ENCODE peak calls at places on chromosome 19, in nine cellular contexts. Q is activated CD4-positive, alpha-beta T cell treated with anti-CD3 and anti-CD28 coated beads for 48 hours; I is GM23248; J is naive thymus-derived CD4-positive, alpha-beta T cell; W is cardiac muscle cell; N is hypothalamus; Y is central memory CD8-positive, alpha-beta T cell; M is WTC11; T is ELR. R is an unnamed sample.

GRCh38 chr19:52599241-52599640 is 29.2 kb downstream of the ZNF701 start:
- DNase-seq in J (no peak), Q (no peak), M (no peak), I (no peak), Y (no peak), N (no peak), W (no peak), T (no peak), R (no peak)

GRCh38 chr19:13044160-13044853 is 49.0 kb downstream of the NFIX start:
- DNase-seq in Y (peak; percentile 37), T (peak; percentile 77), I (peak; percentile 83), M (no peak), W (no peak), Q (no peak), N (no peak), J (no peak), R (no peak)

GRCh38 chr19:17796013-17796837 is 1.3 kb downstream of the B3GNT3 start:
- DNase-seq in N (no peak), I (no peak), J (no peak), M (no peak), T (no peak), Y (no peak), Q (no peak), W (no peak), R (no peak)

GRCh38 chr19:13104848-13105646 is 2.4 kb upstream of the LYL1 start:
- DNase-seq in I (no peak), J (no peak), T (no peak), W (no peak), N (no peak), Y (no peak), Q (peak; percentile 42), M (no peak), R (no peak)

GRCh38 chr19:48632692-48633147 is 4.5 kb downstream of the DBP start:
- DNase-seq in Q (no peak), T (peak; percentile 50), N (no peak), M (no peak), Y (no peak), J (no peak), W (no peak), I (peak; percentile 71), R (no peak)

GRCh38 chr19:21697171-21697570 is 70.2 kb downstream of the ZNF100 start:
- DNase-seq in T (no peak), W (no peak), Q (no peak), I (no peak), Y (no peak), M (no peak), N (no peak), J (no peak), R (no peak)

GRCh38 chr19:38213911-38214625 is 10.0 kb downstream of the DPF1 start:
- DNase-seq in J (no peak), W (peak; percentile 29), M (no peak), T (peak; percentile 81), N (no peak), I (peak; percentile 85), Q (peak; percentile 85), Y (peak; percentile 47), R (peak; percentile 51)

GRCh38 chr19:13987101-13987890 is 18.8 kb downstream of the RFX1 start:
- DNase-seq in N (no peak), T (no peak), J (no peak), M (no peak), Y (no peak), I (no peak), Q (no peak), W (no peak), R (no peak)

GRCh38 chr19:984165-984967 is at the start of gene WDR18:
- DNase-seq in Q (peak; percentile 95), M (peak; percentile 91), J (peak; percentile 80), Y (peak; percentile 81), T (peak; percentile 93), I (peak; percentile 98), N (peak; percentile 95), W (peak; percentile 93), R (peak; percentile 100)

GRCh38 chr19:49441210-49441959 is at the start of gene SLC17A7:
- DNase-seq in Y (no peak), T (peak; percentile 36), Q (peak; percentile 65), I (peak; percentile 45), J (no peak), N (no peak), M (peak; percentile 85), W (no peak), R (no peak)

GRCh38 chr19:44576843-44577565 is 36.4 kb upstream of the IGSF23 start:
- DNase-seq in I (peak; percentile 58), W (no peak), T (peak; percentile 69), Q (peak; percentile 54), M (peak; percentile 64), J (no peak), N (no peak), Y (no peak), R (no peak)

GRCh38 chr19:4519521-4520277 is 1.4 kb upstream of the PLIN4 start:
- DNase-seq in Y (no peak), T (no peak), Q (no peak), J (no peak), I (peak; percentile 21), N (no peak), M (no peak), W (peak; percentile 46), R (peak; percentile 62)

GRCh38 chr19:2139385-2140192 is 11.8 kb downstream of the AP3D1 start:
- DNase-seq in T (no peak), Y (no peak), N (no peak), J (no peak), I (no peak), M (no peak), Q (no peak), W (no peak), R (no peak)

GRCh38 chr19:1942078-1942933 is 1.3 kb downstream of the CSNK1G2 start:
- DNase-seq in Q (peak; percentile 77), M (peak; percentile 83), I (peak; percentile 82), J (peak; percentile 58), Y (peak; percentile 61), T (peak; percentile 80), W (peak; percentile 73), N (peak; percentile 55), R (peak; percentile 88)

GRCh38 chr19:13056052-13056660 is 46.5 kb downstream of the LYL1 start:
- DNase-seq in I (peak; percentile 92), Q (no peak), M (peak; percentile 62), N (no peak), Y (no peak), J (no peak), T (peak; percentile 89), W (peak; percentile 86), R (no peak)

GRCh38 chr19:2550431-2551171 is 74.7 kb downstream of the GADD45B start:
- DNase-seq in J (no peak), T (no peak), Y (no peak), M (no peak), W (peak; percentile 26), Q (peak; percentile 18), N (peak; percentile 32), I (peak; percentile 42), R (no peak)

GRCh38 chr19:35673121-35673804 is 6.9 kb downstream of the UPK1A start:
- DNase-seq in I (peak; percentile 73), J (peak; percentile 14), N (no peak), M (peak; percentile 69), W (peak; percentile 63), T (peak; percentile 89), Q (peak; percentile 73), Y (peak; percentile 17), R (peak; percentile 92)

GRCh38 chr19:55228015-55228391 is 560 bp downstream of the TMEM86B start:
- DNase-seq in Q (no peak), I (no peak), N (no peak), Y (no peak), T (no peak), M (no peak), W (no peak), J (no peak), R (no peak)

GRCh38 chr19:48249502-48250014 is 6.2 kb downstream of the CARD8 start:
- DNase-seq in N (no peak), T (peak; percentile 56), Q (peak; percentile 87), M (no peak), I (no peak), W (peak; percentile 37), J (no peak), Y (peak; percentile 43), R (no peak)

GRCh38 chr19:917323-918151 is at the start of gene KISS1R:
- DNase-seq in M (peak; percentile 87), N (no peak), Y (no peak), T (peak; percentile 46), J (peak; percentile 36), I (peak; percentile 54), W (no peak), Q (peak; percentile 48), R (peak; percentile 44)

GRCh38 chr19:1392939-1393530 is 8.3 kb downstream of the GAMT start:
- DNase-seq in J (no peak), M (no peak), W (no peak), Y (no peak), N (no peak), I (no peak), T (no peak), Q (no peak), R (no peak)

GRCh38 chr19:2016041-2016807 is 710 bp upstream of the BTBD2 start:
- DNase-seq in J (no peak), Q (peak; percentile 63), M (peak; percentile 57), W (peak; percentile 90), I (peak; percentile 73), Y (no peak), N (no peak), T (peak; percentile 82), R (peak; percentile 92)

GRCh38 chr19:944171-944567 is 18.3 kb downstream of the ARID3A start:
- DNase-seq in T (no peak), N (no peak), J (no peak), M (no peak), Q (no peak), Y (no peak), W (peak; percentile 93), I (no peak), R (no peak)

GRCh38 chr19:35931874-35932202 is 4.3 kb upstream of the LRFN3 start:
- DNase-seq in M (no peak), N (no peak), Q (no peak), T (no peak), J (no peak), I (no peak), Y (no peak), W (no peak), R (no peak)

GRCh38 chr19:46546194-46546896 is 50.7 kb upstream of the PNMA8B start:
- DNase-seq in M (peak; percentile 66), Y (no peak), I (peak; percentile 55), T (peak; percentile 10), Q (peak; percentile 55), W (no peak), J (no peak), N (no peak), R (no peak)

GRCh38 chr19:14459703-14460102 is 15.5 kb downstream of the PTGER1 start:
- DNase-seq in I (no peak), T (no peak), N (no peak), M (no peak), W (no peak), J (no peak), Q (no peak), Y (peak; percentile 32), R (no peak)

GRCh38 chr19:5136060-5136855 is 167.3 kb downstream of the KDM4B start:
- DNase-seq in W (no peak), Y (no peak), T (no peak), Q (no peak), I (no peak), N (no peak), M (no peak), J (no peak), R (no peak)

GRCh38 chr19:51777570-51778460 is 16.8 kb downstream of the FPR2 start:
- DNase-seq in I (peak; percentile 85), T (peak; percentile 83), Y (no peak), J (no peak), W (peak; percentile 98), M (peak; percentile 59), N (peak; percentile 1), Q (peak; percentile 55), R (peak; percentile 67)

GRCh38 chr19:40191836-40192646 is 815 bp downstream of the MAP3K10 start:
- DNase-seq in M (peak; percentile 81), Y (no peak), N (no peak), Q (peak; percentile 21), I (peak; percentile 61), J (no peak), T (peak; percentile 53), W (peak; percentile 36), R (peak; percentile 53)

R was measured in hepatic stellate cell.